ENCODE peak calls at places on chromosomes 16 and 17, in eight cellular contexts. G, C, M, Q, X, U, R and Z are unnamed samples.

GRCh38 chr17:8436169-8436932 is 667 bp downstream of the NDEL1 start:
- DNase-seq in G (peak), C (peak), M (no peak), Q (peak), X (peak), U (peak), R (peak), Z (no peak)

GRCh38 chr16:70395345-70395901 is 43.5 kb downstream of the ST3GAL2 start:
- DNase-seq in G (peak), C (peak), M (no peak), Q (peak), X (no peak), U (peak), R (peak), Z (no peak)

GRCh38 chr16:54347961-54348360 is 61.4 kb upstream of the IRX3 start:
- DNase-seq in G (no peak), C (no peak), M (no peak), Q (no peak), X (no peak), U (no peak), R (no peak), Z (no peak)

GRCh38 chr16:22727285-22728166 is 86.4 kb upstream of the HS3ST2 start:
- DNase-seq in G (no peak), C (no peak), M (no peak), Q (no peak), X (no peak), U (no peak), R (no peak), Z (no peak)

GRCh38 chr17:80539022-80539421 is 5.6 kb upstream of the RPTOR start:
- DNase-seq in G (peak), C (no peak), M (no peak), Q (no peak), X (no peak), U (no peak), R (no peak), Z (no peak)

GRCh38 chr16:75312875-75313274 is 61.5 kb upstream of the BCAR1 start:
- DNase-seq in G (no peak), C (no peak), M (no peak), Q (no peak), X (no peak), U (no peak), R (no peak), Z (no peak)

GRCh38 chr16:16004314-16004749 is 54.9 kb downstream of the ABCC1 start:
- DNase-seq in G (no peak), C (peak), M (no peak), Q (no peak), X (peak), U (no peak), R (no peak), Z (no peak)

GRCh38 chr17:74437702-74438101 is 5.8 kb downstream of the GPRC5C start:
- DNase-seq in G (peak), C (peak), M (no peak), Q (no peak), X (no peak), U (no peak), R (no peak), Z (no peak)

GRCh38 chr16:81787659-81788058 is 8.6 kb downstream of the PLCG2 start:
- DNase-seq in G (no peak), C (no peak), M (no peak), Q (no peak), X (no peak), U (no peak), R (no peak), Z (no peak)

GRCh38 chr17:3036800-3037199 is 26.6 kb downstream of the OR1D5 start:
- DNase-seq in G (no peak), C (no peak), M (no peak), Q (no peak), X (no peak), U (no peak), R (no peak), Z (no peak)

GRCh38 chr16:56199164-56199563 is 7.9 kb downstream of the GNAO1 start:
- DNase-seq in G (peak), C (no peak), M (peak), Q (no peak), X (no peak), U (no peak), R (no peak), Z (no peak)

GRCh38 chr17:77245162-77245926 is 104.6 kb downstream of the SEC14L1 start:
- DNase-seq in G (peak), C (no peak), M (peak), Q (no peak), X (no peak), U (no peak), R (peak), Z (no peak)

GRCh38 chr17:58960068-58960467 is 146.6 kb downstream of the TRIM37 start:
- DNase-seq in G (peak), C (peak), M (peak), Q (no peak), X (peak), U (peak), R (no peak), Z (no peak)
- TF ChIP-seq CTCF in G (no peak), C (peak), M (peak), Q (no peak), X (peak), U (no peak), R (no peak), Z (no peak)

DNA sequence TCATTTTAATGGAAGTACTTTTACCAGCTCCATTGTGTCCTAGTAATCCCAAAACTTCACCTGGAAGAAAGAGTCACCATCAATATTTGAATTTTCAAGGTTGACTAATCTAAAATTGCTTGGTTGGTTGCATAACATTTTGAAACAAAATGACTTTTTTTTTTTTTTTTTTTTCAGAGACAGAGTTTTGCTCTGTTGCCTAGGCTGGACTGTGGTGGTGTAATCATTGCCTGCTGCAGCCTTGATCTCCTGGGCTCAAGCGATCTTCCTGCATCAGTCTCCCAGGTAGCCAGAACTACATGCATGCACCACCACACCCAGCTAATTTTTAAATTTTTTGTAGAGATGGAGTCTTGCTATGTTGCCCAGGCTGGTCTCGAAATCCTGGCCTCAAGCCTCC is 12.6 kb upstream of the ABCA6 start:
- DNase-seq in G (no peak), C (no peak), M (no peak), Q (no peak), X (no peak), U (no peak), R (no peak), Z (no peak)
- TF ChIP-seq CTCF in G (no peak), C (no peak), M (no peak), Q (no peak), X (no peak), U (no peak), R (no peak), Z (no peak)

GRCh38 chr17:35555695-35556094 is 4.9 kb downstream of the SLFN14 start:
- DNase-seq in G (peak), C (no peak), M (no peak), Q (no peak), X (no peak), U (no peak), R (no peak), Z (no peak)
- TF ChIP-seq CTCF in G (no peak), C (peak), M (peak), Q (no peak), X (peak), U (no peak), R (no peak), Z (no peak)

GRCh38 chr16:66342294-66342900 is 24.1 kb upstream of the CDH5 start:
- DNase-seq in G (peak), C (peak), M (no peak), Q (no peak), X (no peak), U (no peak), R (no peak), Z (no peak)
- TF ChIP-seq CTCF in G (peak), C (peak), M (peak), Q (peak), X (peak), U (peak), R (peak), Z (peak)

DNA sequence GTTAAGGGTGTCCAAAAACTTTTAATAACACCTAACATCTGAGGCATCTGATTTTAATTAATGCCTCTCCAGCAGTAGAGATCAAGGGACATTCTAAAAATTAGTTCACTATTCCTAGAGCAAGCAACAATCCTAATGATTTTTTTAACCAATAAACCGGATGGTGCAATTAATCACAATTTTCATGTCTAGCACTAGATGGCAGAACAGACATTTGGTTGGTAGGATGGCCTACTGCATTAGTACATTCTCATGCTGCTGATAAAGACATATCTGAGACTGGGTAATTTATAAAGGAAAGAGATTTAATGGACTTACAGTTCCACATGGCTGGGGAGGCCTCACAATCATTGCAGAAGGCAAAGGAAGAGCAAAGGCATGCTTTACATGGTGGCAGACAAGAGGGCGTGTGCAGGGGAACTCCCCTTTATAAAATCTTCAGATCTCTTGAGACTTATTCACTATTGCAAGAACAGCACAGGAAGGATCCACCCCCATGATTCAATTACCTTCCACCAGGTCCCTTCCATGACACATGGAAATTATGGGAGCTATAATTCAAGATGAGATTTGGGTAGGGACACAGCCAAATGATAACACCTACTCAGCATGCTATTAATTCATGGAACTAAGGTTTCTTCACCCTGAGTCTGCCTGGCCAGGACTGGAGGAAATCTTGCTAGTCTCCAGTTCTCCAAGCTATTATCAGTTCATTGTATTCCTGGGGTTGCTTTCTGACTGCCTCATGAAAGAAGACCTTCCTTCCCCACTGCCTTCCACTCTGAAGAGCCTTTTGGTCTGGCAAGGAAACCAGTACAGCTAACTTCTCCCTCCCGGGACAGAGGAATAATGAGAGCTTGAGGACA is 24.8 kb downstream of the HS3ST3A1 start:
- DNase-seq in G (no peak), C (no peak), M (no peak), Q (no peak), X (no peak), U (no peak), R (no peak), Z (no peak)
- TF ChIP-seq CTCF in G (no peak), C (no peak), M (no peak), Q (no peak), X (no peak), U (no peak), R (no peak), Z (no peak)

DNA sequence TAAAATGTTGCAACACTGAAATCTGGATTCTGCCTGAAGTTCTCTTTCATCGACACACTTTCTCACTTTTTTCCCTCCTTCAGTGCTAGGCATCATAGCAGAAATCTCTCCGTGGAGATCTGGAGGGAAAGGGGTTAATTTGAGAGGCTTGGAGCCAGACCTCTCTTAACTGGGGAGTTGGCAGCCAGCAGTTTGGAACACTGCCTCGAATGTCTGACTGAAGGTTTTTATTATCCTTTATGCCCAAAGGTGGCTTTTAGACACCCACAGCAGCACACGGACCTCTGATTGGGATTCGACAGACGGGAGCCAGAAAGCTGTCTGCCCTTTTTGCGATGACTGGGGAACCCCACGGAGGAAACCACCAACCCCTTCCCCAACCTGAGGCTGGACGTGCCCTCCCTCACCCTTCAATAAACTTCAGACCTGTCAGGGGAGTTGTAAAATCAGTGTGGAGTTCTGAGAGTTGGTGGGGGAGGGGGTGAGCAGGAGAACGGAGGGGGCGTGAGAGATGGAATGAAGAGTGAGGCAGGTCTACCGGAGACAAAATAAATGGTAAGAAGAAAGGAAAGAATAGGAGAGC is 833.5 kb upstream of the SOX9 start:
- DNase-seq in G (no peak), C (no peak), M (no peak), Q (no peak), X (no peak), U (no peak), R (no peak), Z (no peak)
- TF ChIP-seq CTCF in G (no peak), C (no peak), M (no peak), Q (no peak), X (no peak), U (no peak), R (no peak), Z (no peak)

GRCh38 chr16:1823821-1824220 is 2.8 kb downstream of the HAGH start:
- DNase-seq in G (peak), C (peak), M (no peak), Q (no peak), X (peak), U (peak), R (no peak), Z (no peak)

GRCh38 chr16:1825381-1825863 is 1.2 kb downstream of the HAGH start:
- DNase-seq in G (no peak), C (no peak), M (no peak), Q (no peak), X (no peak), U (peak), R (no peak), Z (no peak)

GRCh38 chr16:1828645-1829410 is 1.8 kb downstream of the FAHD1 start:
- DNase-seq in G (no peak), C (no peak), M (no peak), Q (no peak), X (no peak), U (no peak), R (no peak), Z (no peak)

GRCh38 chr16:1826691-1827573 is at the start of the genes FAHD1 and HAGH:
- DNase-seq in G (peak), C (peak), M (peak), Q (peak), X (peak), U (peak), R (peak), Z (peak)

GRCh38 chr16:1825864-1826690 is 548 bp downstream of the HAGH start:
- DNase-seq in G (peak), C (no peak), M (no peak), Q (peak), X (peak), U (no peak), R (peak), Z (no peak)
- TF ChIP-seq CTCF in G (no peak), C (no peak), M (peak), Q (no peak), X (no peak), U (no peak), R (no peak), Z (peak)

GRCh38 chr17:9628509-9628908 is 16.8 kb upstream of the USP43 start:
- DNase-seq in G (no peak), C (no peak), M (no peak), Q (no peak), X (no peak), U (no peak), R (no peak), Z (no peak)
- TF ChIP-seq CTCF in G (no peak), C (no peak), M (no peak), Q (no peak), X (no peak), U (no peak), R (no peak), Z (no peak)